ENCODE peak calls at places on chromosomes 4 and X, in eight cellular contexts. Y, V, J, E, F, Q, X and P are unnamed samples.

GRCh38 chrX:128518508-128518907 is 466.3 kb upstream of the ACTRT1 start:
- DNase-seq in Y (no peak), V (no peak), J (no peak), E (no peak), F (peak; percentile 3), Q (no peak), X (no peak), P (no peak)

GRCh38 chr4:2793578-2793919 is 664 bp downstream of the SH3BP2 start:
- DNase-seq in Y (peak; percentile 46), V (no peak), J (peak; percentile 41), E (no peak), F (peak; percentile 56), Q (peak; percentile 44), X (peak; percentile 67), P (peak; percentile 63)

GRCh38 chr4:55546633-55547460 is at the start of gene CLOCK:
- DNase-seq in Y (peak; percentile 90), V (peak; percentile 94), J (peak; percentile 79), E (peak; percentile 48), F (peak; percentile 86), Q (peak; percentile 88), X (peak; percentile 95), P (peak; percentile 91)

GRCh38 chr4:38800956-38801450 is 3.6 kb downstream of the TLR1 start:
- DNase-seq in Y (no peak), V (no peak), J (no peak), E (no peak), F (no peak), Q (no peak), X (no peak), P (no peak)

GRCh38 chrX:120750381-120750780 is 120.5 kb upstream of the C1GALT1C1 start:
- DNase-seq in Y (no peak), V (no peak), J (no peak), E (no peak), F (no peak), Q (peak; percentile 52), X (no peak), P (no peak)

GRCh38 chr4:38831653-38832052 is 25.0 kb downstream of the TLR6 start:
- DNase-seq in Y (no peak), V (no peak), J (no peak), E (no peak), F (peak; percentile 21), Q (peak; percentile 51), X (no peak), P (no peak)

GRCh38 chr4:62618042-62618441 is 1417.9 kb downstream of the ADGRL3 start:
- DNase-seq in Y (no peak), V (no peak), J (no peak), E (no peak), F (no peak), Q (no peak), X (no peak), P (no peak)

GRCh38 chrX:7147978-7148824 is at the start of gene PUDP:
- DNase-seq in Y (peak; percentile 84), V (peak; percentile 97), J (peak; percentile 78), E (no peak), F (peak; percentile 86), Q (peak; percentile 66), X (peak; percentile 96), P (peak; percentile 90)

GRCh38 chrX:9534686-9535085 is 69.8 kb downstream of the TBL1X start:
- DNase-seq in Y (no peak), V (no peak), J (no peak), E (peak; percentile 7), F (peak; percentile 66), Q (peak; percentile 73), X (no peak), P (no peak)

GRCh38 chr4:77473509-77473908 is 132.1 kb upstream of the CXCL13 start:
- DNase-seq in Y (no peak), V (no peak), J (no peak), E (no peak), F (peak; percentile 39), Q (no peak), X (no peak), P (no peak)

GRCh38 chr4:101156619-101157310 is 190.6 kb downstream of the PPP3CA start:
- DNase-seq in Y (no peak), V (no peak), J (no peak), E (no peak), F (peak; percentile 22), Q (no peak), X (no peak), P (no peak)

GRCh38 chrX:107677501-107677901 is 49.2 kb downstream of the PRPS1 start:
- DNase-seq in Y (no peak), V (no peak), J (no peak), E (no peak), F (no peak), Q (no peak), X (no peak), P (no peak)

GRCh38 chr4:25379591-25379990 is 2.5 kb downstream of the ANAPC4 start:
- DNase-seq in Y (no peak), V (no peak), J (no peak), E (no peak), F (no peak), Q (no peak), X (no peak), P (no peak)

GRCh38 chr4:25378130-25378743 is 1.2 kb downstream of the ANAPC4 start:
- DNase-seq in Y (no peak), V (no peak), J (no peak), E (no peak), F (no peak), Q (no peak), X (no peak), P (no peak)

GRCh38 chr4:25377572-25377882 is 464 bp downstream of the ANAPC4 start:
- DNase-seq in Y (no peak), V (no peak), J (no peak), E (no peak), F (peak; percentile 16), Q (no peak), X (peak; percentile 64), P (no peak)

DNA sequence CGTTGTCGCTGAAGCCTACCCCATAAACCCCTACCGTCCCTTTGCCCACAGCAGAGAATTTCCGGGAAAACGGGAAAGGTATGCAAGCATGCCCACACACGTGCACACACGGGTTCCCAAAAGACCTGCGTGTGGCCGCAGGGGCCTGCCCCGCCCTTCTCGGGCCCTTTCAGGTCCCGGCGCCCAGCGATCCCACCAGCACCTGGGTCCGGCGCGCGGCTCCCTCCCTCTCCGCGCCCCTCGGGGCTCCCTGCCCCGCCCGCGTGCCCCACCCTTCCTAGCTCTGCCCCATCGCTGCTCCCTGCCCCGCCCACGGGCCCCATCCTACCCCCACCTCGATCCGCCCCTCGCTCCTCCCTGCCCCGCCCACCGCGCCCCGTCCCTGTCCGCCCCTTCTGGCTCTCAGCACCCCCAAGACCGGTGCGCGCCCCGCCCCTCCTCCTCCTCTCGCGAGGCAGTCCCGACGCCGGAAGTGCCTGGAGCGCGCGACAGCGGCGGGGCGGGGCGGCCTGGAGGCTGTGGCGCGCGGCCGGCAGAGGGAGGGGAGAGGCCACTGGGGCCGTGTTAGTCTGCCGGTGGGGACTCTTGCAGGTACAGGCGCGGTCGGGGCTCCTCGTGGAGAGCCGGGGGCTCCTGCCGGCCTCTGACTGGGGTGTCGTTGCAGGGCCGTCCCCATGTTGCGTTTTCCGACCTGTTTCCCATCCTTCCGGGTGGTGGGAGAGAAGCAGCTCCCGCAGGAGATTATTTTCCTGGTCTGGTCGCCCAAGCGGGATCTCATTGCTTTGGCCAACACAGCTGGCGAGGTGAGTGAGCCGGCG is at the start of gene ANAPC4:
- DNase-seq in Y (peak; percentile 97), V (peak; percentile 90), J (peak; percentile 93), E (peak; percentile 51), F (peak; percentile 84), Q (peak; percentile 93), X (peak; percentile 97), P (peak; percentile 97)
- TF ChIP-seq CTCF in Y (no peak), V (no peak), J (no peak), E (no peak), F (no peak), Q (no peak), X (no peak), P (peak; percentile 13)

GRCh38 chr4:114385195-114385985 is 213.2 kb upstream of the UGT8 start:
- DNase-seq in Y (no peak), V (no peak), J (no peak), E (no peak), F (no peak), Q (no peak), X (no peak), P (no peak)

GRCh38 chr4:114383055-114383454 is 215.6 kb upstream of the UGT8 start:
- DNase-seq in Y (no peak), V (no peak), J (no peak), E (no peak), F (no peak), Q (no peak), X (no peak), P (no peak)

GRCh38 chr4:114383721-114384120 is 214.9 kb upstream of the UGT8 start:
- DNase-seq in Y (no peak), V (no peak), J (no peak), E (peak; percentile 31), F (peak; percentile 82), Q (peak; percentile 88), X (no peak), P (no peak)

GRCh38 chr4:114386637-114387233 is 211.9 kb upstream of the UGT8 start:
- DNase-seq in Y (no peak), V (no peak), J (no peak), E (peak; percentile 25), F (peak; percentile 67), Q (peak; percentile 46), X (no peak), P (no peak)

GRCh38 chr4:114384629-114385028 is 214.0 kb upstream of the UGT8 start:
- DNase-seq in Y (no peak), V (no peak), J (no peak), E (peak; percentile 30), F (peak; percentile 77), Q (peak; percentile 58), X (no peak), P (no peak)
- TF ChIP-seq CTCF in Y (peak; percentile 7), V (peak; percentile 48), J (peak; percentile 33), E (peak; percentile 34), F (peak; percentile 53), Q (peak; percentile 67), X (peak; percentile 28), P (peak; percentile 40)

GRCh38 chrX:47215291-47215900 is 3.1 kb upstream of the CDK16 start:
- DNase-seq in Y (no peak), V (no peak), J (no peak), E (no peak), F (no peak), Q (no peak), X (no peak), P (no peak)

GRCh38 chrX:47217121-47217851 is 1.2 kb upstream of the CDK16 start:
- DNase-seq in Y (no peak), V (no peak), J (peak; percentile 29), E (peak; percentile 32), F (peak; percentile 64), Q (peak; percentile 62), X (no peak), P (peak; percentile 54)

GRCh38 chrX:47214435-47215077 is 3.9 kb upstream of the CDK16 start:
- DNase-seq in Y (no peak), V (no peak), J (no peak), E (no peak), F (no peak), Q (no peak), X (no peak), P (no peak)

GRCh38 chrX:47217852-47218279 is 615 bp upstream of the CDK16 start:
- DNase-seq in Y (peak; percentile 96), V (peak; percentile 98), J (peak; percentile 97), E (peak; percentile 91), F (peak; percentile 99), Q (peak; percentile 98), X (peak; percentile 99), P (peak; percentile 97)

GRCh38 chrX:47216393-47216925 is 2.0 kb upstream of the CDK16 start:
- DNase-seq in Y (no peak), V (no peak), J (no peak), E (no peak), F (no peak), Q (no peak), X (no peak), P (no peak)
- TF ChIP-seq CTCF in Y (no peak), V (no peak), J (no peak), E (no peak), F (no peak), Q (no peak), X (no peak), P (no peak)

GRCh38 chr4:4248036-4248884 is at the start of gene TMEM128:
- DNase-seq in Y (peak; percentile 93), V (peak; percentile 91), J (peak; percentile 90), E (peak; percentile 81), F (peak; percentile 95), Q (peak; percentile 91), X (peak; percentile 96), P (peak; percentile 93)
- TF ChIP-seq CTCF in Y (no peak), V (no peak), J (peak; percentile 21), E (no peak), F (peak; percentile 35), Q (peak; percentile 35), X (peak; percentile 10), P (peak; percentile 50)